ENCODE peak calls at places on chromosomes 5 and 9, in nine cellular contexts. One of them, this sample, is unnamed.

GRCh38 chr9:124257865-124258764 is at the start of gene NEK6:
- DNase-seq in RWPE1: no peak
- DNase-seq in Right ventricle myocardium superior: peak; percentile 67
- DNase-seq in kidney glomerular epithelial cell: no peak
- DNase-seq in stimulated activated CD8-positive, alpha-beta memory T cell treated with anti-CD3 and anti-CD28 coated beads, Interleukin-4, amount 100 ng/mL, for 4 hours: no peak
- DNase-seq in AG04450: no peak
- DNase-seq in M059J: peak; percentile 68
- DNase-seq in NCI-H510A treated with DMSO at 0.1 percent for 48 hours: no peak
- DNase-seq in CD4-positive, alpha-beta memory T cell: peak; percentile 55
- DNase-seq in this sample: no peak

GRCh38 chr9:125650271-125650737 is 56.7 kb downstream of the MAPKAP1 start:
- DNase-seq in CD4-positive, alpha-beta memory T cell: no peak
- DNase-seq in stimulated activated CD8-positive, alpha-beta memory T cell treated with anti-CD3 and anti-CD28 coated beads, Interleukin-4, amount 100 ng/mL, for 4 hours: no peak
- DNase-seq in kidney glomerular epithelial cell: no peak
- DNase-seq in M059J: peak; percentile 84
- DNase-seq in AG04450: no peak
- DNase-seq in RWPE1: peak; percentile 70
- DNase-seq in Right ventricle myocardium superior: no peak
- DNase-seq in NCI-H510A treated with DMSO at 0.1 percent for 48 hours: no peak
- DNase-seq in this sample: no peak

GRCh38 chr5:135660826-135661555 is 82.2 kb upstream of the CXCL14 start:
- DNase-seq in NCI-H510A treated with DMSO at 0.1 percent for 48 hours: peak; percentile 2
- DNase-seq in AG04450: no peak
- DNase-seq in CD4-positive, alpha-beta memory T cell: no peak
- DNase-seq in kidney glomerular epithelial cell: peak; percentile 72
- DNase-seq in M059J: no peak
- DNase-seq in RWPE1: no peak
- DNase-seq in Right ventricle myocardium superior: no peak
- DNase-seq in stimulated activated CD8-positive, alpha-beta memory T cell treated with anti-CD3 and anti-CD28 coated beads, Interleukin-4, amount 100 ng/mL, for 4 hours: no peak
- DNase-seq in this sample: no peak

GRCh38 chr9:137268538-137269201 is 8.9 kb upstream of the TOR4A start:
- DNase-seq in RWPE1: no peak
- DNase-seq in NCI-H510A treated with DMSO at 0.1 percent for 48 hours: no peak
- DNase-seq in Right ventricle myocardium superior: no peak
- DNase-seq in M059J: no peak
- DNase-seq in CD4-positive, alpha-beta memory T cell: no peak
- DNase-seq in stimulated activated CD8-positive, alpha-beta memory T cell treated with anti-CD3 and anti-CD28 coated beads, Interleukin-4, amount 100 ng/mL, for 4 hours: no peak
- DNase-seq in kidney glomerular epithelial cell: no peak
- DNase-seq in AG04450: no peak
- DNase-seq in this sample: no peak

GRCh38 chr9:134648701-134649525 is 7.3 kb downstream of the COL5A1 start:
- DNase-seq in M059J: peak; percentile 94
- DNase-seq in CD4-positive, alpha-beta memory T cell: no peak
- DNase-seq in RWPE1: no peak
- DNase-seq in AG04450: no peak
- DNase-seq in stimulated activated CD8-positive, alpha-beta memory T cell treated with anti-CD3 and anti-CD28 coated beads, Interleukin-4, amount 100 ng/mL, for 4 hours: no peak
- DNase-seq in NCI-H510A treated with DMSO at 0.1 percent for 48 hours: no peak
- DNase-seq in kidney glomerular epithelial cell: no peak
- DNase-seq in Right ventricle myocardium superior: no peak
- DNase-seq in this sample: no peak

GRCh38 chr9:129962889-129963703 is 79.9 kb downstream of the FNBP1 start:
- DNase-seq in Right ventricle myocardium superior: no peak
- DNase-seq in M059J: peak; percentile 55
- DNase-seq in CD4-positive, alpha-beta memory T cell: peak; percentile 85
- DNase-seq in kidney glomerular epithelial cell: peak; percentile 57
- DNase-seq in AG04450: no peak
- DNase-seq in RWPE1: peak; percentile 64
- DNase-seq in NCI-H510A treated with DMSO at 0.1 percent for 48 hours: no peak
- DNase-seq in stimulated activated CD8-positive, alpha-beta memory T cell treated with anti-CD3 and anti-CD28 coated beads, Interleukin-4, amount 100 ng/mL, for 4 hours: peak; percentile 50
- DNase-seq in this sample: peak; percentile 35

GRCh38 chr5:28165116-28165515 is 1126.7 kb upstream of the CDH9 start:
- DNase-seq in kidney glomerular epithelial cell: peak; percentile 54
- DNase-seq in M059J: peak; percentile 57
- DNase-seq in NCI-H510A treated with DMSO at 0.1 percent for 48 hours: no peak
- DNase-seq in Right ventricle myocardium superior: no peak
- DNase-seq in AG04450: no peak
- DNase-seq in CD4-positive, alpha-beta memory T cell: no peak
- DNase-seq in stimulated activated CD8-positive, alpha-beta memory T cell treated with anti-CD3 and anti-CD28 coated beads, Interleukin-4, amount 100 ng/mL, for 4 hours: no peak
- DNase-seq in RWPE1: no peak
- DNase-seq in this sample: peak; percentile 30

GRCh38 chr5:34483442-34484033 is 172.6 kb upstream of the RAI14 start:
- DNase-seq in Right ventricle myocardium superior: no peak
- DNase-seq in M059J: no peak
- DNase-seq in stimulated activated CD8-positive, alpha-beta memory T cell treated with anti-CD3 and anti-CD28 coated beads, Interleukin-4, amount 100 ng/mL, for 4 hours: no peak
- DNase-seq in kidney glomerular epithelial cell: no peak
- DNase-seq in AG04450: no peak
- DNase-seq in CD4-positive, alpha-beta memory T cell: no peak
- DNase-seq in RWPE1: no peak
- DNase-seq in NCI-H510A treated with DMSO at 0.1 percent for 48 hours: no peak
- DNase-seq in this sample: no peak

GRCh38 chr5:122089614-122090013 is 11.6 kb upstream of the LOX start:
- DNase-seq in AG04450: no peak
- DNase-seq in kidney glomerular epithelial cell: peak; percentile 19
- DNase-seq in CD4-positive, alpha-beta memory T cell: no peak
- DNase-seq in M059J: peak; percentile 73
- DNase-seq in stimulated activated CD8-positive, alpha-beta memory T cell treated with anti-CD3 and anti-CD28 coated beads, Interleukin-4, amount 100 ng/mL, for 4 hours: no peak
- DNase-seq in Right ventricle myocardium superior: no peak
- DNase-seq in RWPE1: no peak
- DNase-seq in NCI-H510A treated with DMSO at 0.1 percent for 48 hours: no peak
- DNase-seq in this sample: no peak

GRCh38 chr9:33765411-33765810 is 29.9 kb upstream of the PRSS3 start:
- DNase-seq in AG04450: no peak
- DNase-seq in M059J: peak; percentile 83
- DNase-seq in kidney glomerular epithelial cell: peak; percentile 32
- DNase-seq in NCI-H510A treated with DMSO at 0.1 percent for 48 hours: no peak
- DNase-seq in RWPE1: peak; percentile 64
- DNase-seq in Right ventricle myocardium superior: no peak
- DNase-seq in stimulated activated CD8-positive, alpha-beta memory T cell treated with anti-CD3 and anti-CD28 coated beads, Interleukin-4, amount 100 ng/mL, for 4 hours: no peak
- DNase-seq in CD4-positive, alpha-beta memory T cell: no peak
- DNase-seq in this sample: no peak

GRCh38 chr5:9553561-9553960 is 7.7 kb upstream of the SEMA5A start:
- DNase-seq in CD4-positive, alpha-beta memory T cell: no peak
- DNase-seq in kidney glomerular epithelial cell: no peak
- DNase-seq in stimulated activated CD8-positive, alpha-beta memory T cell treated with anti-CD3 and anti-CD28 coated beads, Interleukin-4, amount 100 ng/mL, for 4 hours: no peak
- DNase-seq in Right ventricle myocardium superior: no peak
- DNase-seq in AG04450: no peak
- DNase-seq in M059J: no peak
- DNase-seq in NCI-H510A treated with DMSO at 0.1 percent for 48 hours: no peak
- DNase-seq in RWPE1: no peak
- DNase-seq in this sample: no peak

GRCh38 chr5:72447751-72448150 is 59.5 kb downstream of the ZNF366 start:
- DNase-seq in RWPE1: no peak
- DNase-seq in AG04450: no peak
- DNase-seq in CD4-positive, alpha-beta memory T cell: no peak
- DNase-seq in Right ventricle myocardium superior: no peak
- DNase-seq in kidney glomerular epithelial cell: no peak
- DNase-seq in stimulated activated CD8-positive, alpha-beta memory T cell treated with anti-CD3 and anti-CD28 coated beads, Interleukin-4, amount 100 ng/mL, for 4 hours: no peak
- DNase-seq in M059J: no peak
- DNase-seq in NCI-H510A treated with DMSO at 0.1 percent for 48 hours: no peak
- DNase-seq in this sample: no peak

GRCh38 chr9:36566813-36567217 is 5.9 kb upstream of the MELK start:
- DNase-seq in NCI-H510A treated with DMSO at 0.1 percent for 48 hours: no peak
- DNase-seq in RWPE1: peak; percentile 50
- DNase-seq in M059J: peak; percentile 91
- DNase-seq in stimulated activated CD8-positive, alpha-beta memory T cell treated with anti-CD3 and anti-CD28 coated beads, Interleukin-4, amount 100 ng/mL, for 4 hours: no peak
- DNase-seq in kidney glomerular epithelial cell: peak; percentile 8
- DNase-seq in AG04450: no peak
- DNase-seq in Right ventricle myocardium superior: no peak
- DNase-seq in CD4-positive, alpha-beta memory T cell: no peak
- DNase-seq in this sample: no peak

GRCh38 chr9:87290241-87290700 is 207.4 kb upstream of the DAPK1 start:
- DNase-seq in Right ventricle myocardium superior: no peak
- DNase-seq in AG04450: no peak
- DNase-seq in kidney glomerular epithelial cell: peak; percentile 24
- DNase-seq in NCI-H510A treated with DMSO at 0.1 percent for 48 hours: no peak
- DNase-seq in RWPE1: peak; percentile 17
- DNase-seq in stimulated activated CD8-positive, alpha-beta memory T cell treated with anti-CD3 and anti-CD28 coated beads, Interleukin-4, amount 100 ng/mL, for 4 hours: no peak
- DNase-seq in M059J: peak; percentile 48
- DNase-seq in CD4-positive, alpha-beta memory T cell: no peak
- DNase-seq in this sample: no peak

GRCh38 chr9:6978591-6978990 is 220.8 kb downstream of the KDM4C start:
- DNase-seq in kidney glomerular epithelial cell: peak; percentile 50
- DNase-seq in NCI-H510A treated with DMSO at 0.1 percent for 48 hours: no peak
- DNase-seq in M059J: no peak
- DNase-seq in CD4-positive, alpha-beta memory T cell: no peak
- DNase-seq in RWPE1: no peak
- DNase-seq in Right ventricle myocardium superior: no peak
- DNase-seq in AG04450: no peak
- DNase-seq in stimulated activated CD8-positive, alpha-beta memory T cell treated with anti-CD3 and anti-CD28 coated beads, Interleukin-4, amount 100 ng/mL, for 4 hours: no peak
- DNase-seq in this sample: no peak

GRCh38 chr5:14343376-14343775 is 200.2 kb downstream of the TRIO start:
- DNase-seq in AG04450: no peak
- DNase-seq in Right ventricle myocardium superior: no peak
- DNase-seq in stimulated activated CD8-positive, alpha-beta memory T cell treated with anti-CD3 and anti-CD28 coated beads, Interleukin-4, amount 100 ng/mL, for 4 hours: no peak
- DNase-seq in NCI-H510A treated with DMSO at 0.1 percent for 48 hours: no peak
- DNase-seq in M059J: no peak
- DNase-seq in CD4-positive, alpha-beta memory T cell: no peak
- DNase-seq in RWPE1: no peak
- DNase-seq in kidney glomerular epithelial cell: no peak
- DNase-seq in this sample: no peak

GRCh38 chr5:34487202-34487879 is 168.8 kb upstream of the RAI14 start:
- DNase-seq in Right ventricle myocardium superior: no peak
- DNase-seq in stimulated activated CD8-positive, alpha-beta memory T cell treated with anti-CD3 and anti-CD28 coated beads, Interleukin-4, amount 100 ng/mL, for 4 hours: no peak
- DNase-seq in RWPE1: peak; percentile 44
- DNase-seq in NCI-H510A treated with DMSO at 0.1 percent for 48 hours: peak; percentile 95
- DNase-seq in M059J: peak; percentile 89
- DNase-seq in kidney glomerular epithelial cell: peak; percentile 62
- DNase-seq in CD4-positive, alpha-beta memory T cell: no peak
- DNase-seq in AG04450: peak; percentile 85
- DNase-seq in this sample: no peak

GRCh38 chr5:71778678-71779276 is 59.7 kb downstream of the CARTPT start:
- DNase-seq in M059J: peak; percentile 20
- DNase-seq in NCI-H510A treated with DMSO at 0.1 percent for 48 hours: peak; percentile 34
- DNase-seq in Right ventricle myocardium superior: no peak
- DNase-seq in CD4-positive, alpha-beta memory T cell: no peak
- DNase-seq in RWPE1: peak; percentile 55
- DNase-seq in stimulated activated CD8-positive, alpha-beta memory T cell treated with anti-CD3 and anti-CD28 coated beads, Interleukin-4, amount 100 ng/mL, for 4 hours: no peak
- DNase-seq in AG04450: no peak
- DNase-seq in kidney glomerular epithelial cell: no peak
- DNase-seq in this sample: peak; percentile 41

GRCh38 chr5:77486344-77486962 is 5.7 kb downstream of the WDR41 start:
- DNase-seq in Right ventricle myocardium superior: no peak
- DNase-seq in M059J: no peak
- DNase-seq in AG04450: no peak
- DNase-seq in kidney glomerular epithelial cell: no peak
- DNase-seq in stimulated activated CD8-positive, alpha-beta memory T cell treated with anti-CD3 and anti-CD28 coated beads, Interleukin-4, amount 100 ng/mL, for 4 hours: no peak
- DNase-seq in NCI-H510A treated with DMSO at 0.1 percent for 48 hours: peak; percentile 17
- DNase-seq in CD4-positive, alpha-beta memory T cell: no peak
- DNase-seq in RWPE1: peak; percentile 44
- DNase-seq in this sample: no peak